ENCODE peak calls at places on chromosomes 12 and 14, in four cellular contexts. S is IMR-90, T is neuronal stem cell, H is mesenchymal stem cell. A is an unnamed sample.

GRCh38 chr14:72625689-72626088 is 268.2 kb downstream of the DPF3 start:
- DNase-seq in T (no peak), H (no peak), S (no peak), A (no peak)

GRCh38 chr12:64169999-64170398 is 52.1 kb downstream of the KICS2 start:
- DNase-seq in H (no peak), T (no peak), S (no peak), A (no peak)

GRCh38 chr12:120126635-120127005 is 10.1 kb upstream of the RAB35 start:
- DNase-seq in H (no peak), S (peak), T (no peak), A (no peak)

GRCh38 chr14:72094844-72095582 is 162.8 kb downstream of the RGS6 start:
- DNase-seq in S (no peak), H (no peak), T (no peak), A (no peak)

GRCh38 chr14:69154779-69155178 is 1.9 kb upstream of the DCAF5 start:
- DNase-seq in H (peak), T (no peak), S (no peak), A (no peak)

GRCh38 chr14:65251213-65251612 is 148.9 kb upstream of the MAX start:
- DNase-seq in T (no peak), H (peak), S (peak), A (no peak)

GRCh38 chr12:52912711-52913423 is 8.0 kb upstream of the KRT8 start:
- DNase-seq in T (no peak), H (no peak), S (no peak), A (no peak)

GRCh38 chr12:124294686-124295315 is at the start of gene RFLNA:
- DNase-seq in S (no peak), T (peak), H (no peak), A (peak)

GRCh38 chr12:92665496-92665895 is 37.3 kb upstream of the PLEKHG7 start:
- DNase-seq in S (no peak), H (no peak), T (no peak), A (no peak)

GRCh38 chr14:95679995-95680735 is 6.1 kb upstream of the TCL1B start:
- DNase-seq in H (no peak), T (no peak), S (no peak), A (peak)

GRCh38 chr14:100438678-100439592 is 115.8 kb downstream of the SLC25A47 start:
- DNase-seq in S (peak), H (peak), T (no peak), A (no peak)

GRCh38 chr14:97107070-97107469 is 309.9 kb downstream of the VRK1 start:
- DNase-seq in T (no peak), H (no peak), S (no peak), A (no peak)

GRCh38 chr12:9870311-9870866 is 1.2 kb upstream of the CLEC2B start:
- DNase-seq in S (no peak), T (no peak), H (peak), A (no peak)

DNA sequence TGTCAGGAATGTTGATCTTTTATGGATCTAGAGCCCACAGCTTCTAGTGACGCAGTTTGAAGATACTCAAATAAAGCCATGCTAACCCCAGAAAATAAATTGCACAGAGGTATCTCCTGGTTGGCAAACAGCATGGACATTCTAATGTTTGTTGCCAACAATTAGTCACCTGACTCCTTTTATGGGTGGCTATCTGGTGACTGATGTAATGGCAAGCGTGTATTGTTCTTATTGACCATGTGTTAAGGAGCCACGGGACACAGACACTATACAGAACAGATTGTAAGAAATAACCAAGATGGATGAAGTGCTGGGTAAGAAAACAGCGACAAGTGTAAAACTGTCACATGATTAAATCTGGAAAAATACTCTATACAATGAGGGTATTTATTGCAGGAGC is 401.3 kb upstream of the PDE3A start:
- DNase-seq in H (no peak), T (no peak), S (no peak), A (no peak)
- H3K14ac ChIP-seq in H (no peak), T (no peak), S (no peak), A (no peak)

GRCh38 chr14:39396448-39396847 is 35.8 kb downstream of the FBXO33 start:
- DNase-seq in S (peak), T (no peak), H (peak), A (no peak)

GRCh38 chr14:39395555-39396254 is 36.5 kb downstream of the FBXO33 start:
- DNase-seq in T (no peak), H (no peak), S (peak), A (no peak)

GRCh38 chr14:39398382-39398781 is 33.9 kb downstream of the FBXO33 start:
- DNase-seq in T (no peak), H (no peak), S (no peak), A (no peak)

GRCh38 chr14:39393289-39393688 is 38.9 kb downstream of the FBXO33 start:
- DNase-seq in T (no peak), H (no peak), S (no peak), A (no peak)
- H3K14ac ChIP-seq in T (no peak), H (no peak), S (no peak), A (no peak)

GRCh38 chr12:110349521-110350151 is 53.9 kb downstream of the ANAPC7 start:
- DNase-seq in T (no peak), H (no peak), S (no peak), A (no peak)
- H3K14ac ChIP-seq in T (no peak), H (no peak), S (no peak), A (no peak)

GRCh38 chr14:23302290-23303225 is at the start of gene PPP1R3E:
- DNase-seq in S (peak), H (peak), T (peak), A (peak)
- H3K14ac ChIP-seq in S (no peak), H (no peak), T (peak), A (no peak)